ENCODE peak calls at places on chromosome 6, in five cellular contexts. One of them, this sample, is unnamed.

GRCh38 chr6:68139130-68139529 is 496.0 kb upstream of the ADGRB3 start:
- DNase-seq in aorta: no peak
- DNase-seq in NAMALWA: no peak
- DNase-seq in stimulated activated CD8-positive, alpha-beta memory T cell treated with anti-CD3 and anti-CD28 coated beads, Interleukin-4, amount 100 ng/mL, for 24 hours: no peak
- DNase-seq in HT1080: no peak
- DNase-seq in this sample: no peak

GRCh38 chr6:169622618-169623017 is 79.2 kb downstream of the WDR27 start:
- DNase-seq in aorta: no peak
- DNase-seq in NAMALWA: no peak
- DNase-seq in stimulated activated CD8-positive, alpha-beta memory T cell treated with anti-CD3 and anti-CD28 coated beads, Interleukin-4, amount 100 ng/mL, for 24 hours: no peak
- DNase-seq in HT1080: no peak
- DNase-seq in this sample: no peak

GRCh38 chr6:134363323-134364039 is 45.6 kb upstream of the SGK1 start:
- DNase-seq in stimulated activated CD8-positive, alpha-beta memory T cell treated with anti-CD3 and anti-CD28 coated beads, Interleukin-4, amount 100 ng/mL, for 24 hours: no peak
- DNase-seq in aorta: no peak
- DNase-seq in NAMALWA: no peak
- DNase-seq in HT1080: peak; percentile 86
- DNase-seq in this sample: no peak

GRCh38 chr6:71197770-71198169 is 90.8 kb upstream of the OGFRL1 start:
- DNase-seq in stimulated activated CD8-positive, alpha-beta memory T cell treated with anti-CD3 and anti-CD28 coated beads, Interleukin-4, amount 100 ng/mL, for 24 hours: no peak
- DNase-seq in HT1080: no peak
- DNase-seq in NAMALWA: no peak
- DNase-seq in aorta: no peak
- DNase-seq in this sample: no peak

GRCh38 chr6:45845546-45845945 is 170.1 kb downstream of the CLIC5 start:
- DNase-seq in stimulated activated CD8-positive, alpha-beta memory T cell treated with anti-CD3 and anti-CD28 coated beads, Interleukin-4, amount 100 ng/mL, for 24 hours: no peak
- DNase-seq in NAMALWA: no peak
- DNase-seq in HT1080: no peak
- DNase-seq in aorta: no peak
- DNase-seq in this sample: no peak

GRCh38 chr6:168355716-168356522 is 36.3 kb upstream of the DACT2 start:
- DNase-seq in NAMALWA: peak; percentile 28
- DNase-seq in aorta: no peak
- DNase-seq in stimulated activated CD8-positive, alpha-beta memory T cell treated with anti-CD3 and anti-CD28 coated beads, Interleukin-4, amount 100 ng/mL, for 24 hours: peak; percentile 10
- DNase-seq in HT1080: peak; percentile 8
- DNase-seq in this sample: peak; percentile 14

GRCh38 chr6:119078449-119079287 is at the start of gene FAM184A:
- DNase-seq in stimulated activated CD8-positive, alpha-beta memory T cell treated with anti-CD3 and anti-CD28 coated beads, Interleukin-4, amount 100 ng/mL, for 24 hours: peak; percentile 48
- DNase-seq in NAMALWA: no peak
- DNase-seq in HT1080: peak; percentile 62
- DNase-seq in aorta: peak; percentile 61
- DNase-seq in this sample: peak; percentile 53

GRCh38 chr6:55176958-55177357 is 2.6 kb downstream of the HCRTR2 start:
- DNase-seq in stimulated activated CD8-positive, alpha-beta memory T cell treated with anti-CD3 and anti-CD28 coated beads, Interleukin-4, amount 100 ng/mL, for 24 hours: no peak
- DNase-seq in NAMALWA: no peak
- DNase-seq in aorta: no peak
- DNase-seq in HT1080: no peak
- DNase-seq in this sample: no peak